ENCODE peak calls at places on chromosome 15, in five cellular contexts. I is K562, X is WTC11, R is HepG2, O is GM12878. N is an unnamed sample.

GRCh38 chr15:73982251-73982962 is 9.7 kb downstream of the STOML1 start:
- DNase-seq in R (no peak), O (no peak), I (no peak), X (no peak), N (no peak)

GRCh38 chr15:39454189-39454986 is 126.5 kb upstream of the THBS1 start:
- DNase-seq in R (peak), O (no peak), X (no peak), I (no peak), N (no peak)

GRCh38 chr15:85336870-85337269 is 43.5 kb upstream of the AKAP13 start:
- DNase-seq in I (no peak), O (no peak), X (no peak), R (no peak), N (no peak)

GRCh38 chr15:45393851-45394250 is 15.5 kb upstream of the GATM start:
- DNase-seq in X (peak), I (no peak), R (peak), O (no peak), N (no peak)

GRCh38 chr15:74795961-74796625 is 14.2 kb downstream of the CSK start:
- DNase-seq in I (no peak), R (no peak), O (no peak), X (no peak), N (no peak)

GRCh38 chr15:58221591-58222241 is 83.5 kb downstream of the AQP9 start:
- DNase-seq in O (no peak), R (peak), I (peak), X (peak), N (peak)

GRCh38 chr15:76286231-76286879 is 24.9 kb downstream of the ETFA start:
- DNase-seq in I (no peak), R (no peak), X (no peak), O (peak), N (no peak)

GRCh38 chr15:84773716-84774115 is 25.3 kb downstream of the ZNF592 start:
- DNase-seq in X (no peak), O (no peak), R (no peak), I (no peak), N (no peak)

GRCh38 chr15:35174948-35175347 is 89.9 kb upstream of the NANOGP8 start:
- DNase-seq in X (no peak), O (no peak), I (no peak), R (no peak), N (no peak)

GRCh38 chr15:90347666-90348065 is 4.4 kb upstream of the ZNF774 start:
- DNase-seq in O (no peak), R (no peak), I (no peak), X (no peak), N (no peak)

GRCh38 chr15:40046721-40047412 is 7.9 kb upstream of the SRP14 start:
- DNase-seq in O (no peak), X (no peak), I (no peak), R (no peak), N (peak)

GRCh38 chr15:81386947-81387346 is 12.9 kb upstream of the TMC3 start:
- DNase-seq in O (no peak), X (no peak), R (no peak), I (no peak), N (no peak)

GRCh38 chr15:63489352-63489751 is 15.0 kb upstream of the USP3 start:
- DNase-seq in I (no peak), X (no peak), R (no peak), O (no peak), N (no peak)

GRCh38 chr15:62524848-62525247 is 359.8 kb upstream of the C2CD4B start:
- DNase-seq in R (no peak), O (no peak), X (no peak), I (no peak), N (no peak)

GRCh38 chr15:44099671-44100070 is 95.4 kb downstream of the FRMD5 start:
- DNase-seq in O (no peak), I (no peak), R (no peak), X (no peak), N (no peak)

GRCh38 chr15:90336705-90337141 is 15.4 kb upstream of the ZNF774 start:
- DNase-seq in O (no peak), I (no peak), X (no peak), R (no peak), N (no peak)

GRCh38 chr15:69039516-69040225 is 25.2 kb downstream of the NOX5 start:
- DNase-seq in O (no peak), X (no peak), I (no peak), R (no peak), N (no peak)

GRCh38 chr15:37056894-37057205 is 43.5 kb downstream of the MEIS2 start:
- DNase-seq in X (no peak), O (no peak), R (no peak), I (no peak), N (no peak)
- TF ChIP-seq ESRRA in X (no peak), O (no peak), R (no peak), I (no peak), N (no peak)

GRCh38 chr15:67547064-67547463 is 4.6 kb downstream of the MAP2K5 start:
- DNase-seq in O (no peak), R (no peak), X (no peak), I (no peak), N (no peak)

GRCh38 chr15:67543348-67543718 is 830 bp downstream of the MAP2K5 start:
- DNase-seq in I (peak), R (no peak), O (no peak), X (peak), N (peak)

GRCh38 chr15:67544475-67544874 is 2.0 kb downstream of the MAP2K5 start:
- DNase-seq in R (no peak), O (no peak), I (no peak), X (no peak), N (no peak)

GRCh38 chr15:67547836-67548531 is 5.5 kb downstream of the MAP2K5 start:
- DNase-seq in R (no peak), X (no peak), I (no peak), O (no peak), N (no peak)

GRCh38 chr15:67545864-67546263 is 3.4 kb downstream of the MAP2K5 start:
- DNase-seq in I (no peak), R (no peak), O (no peak), X (no peak), N (no peak)
- TF ChIP-seq ESRRA in I (no peak), R (no peak), O (no peak), X (no peak), N (no peak)

GRCh38 chr15:77706482-77707244 is 74.0 kb upstream of the LINGO1 start:
- DNase-seq in R (no peak), I (no peak), O (no peak), X (no peak), N (no peak)
- TF ChIP-seq ESRRA in R (no peak), I (no peak), O (no peak), X (no peak), N (no peak)

DNA sequence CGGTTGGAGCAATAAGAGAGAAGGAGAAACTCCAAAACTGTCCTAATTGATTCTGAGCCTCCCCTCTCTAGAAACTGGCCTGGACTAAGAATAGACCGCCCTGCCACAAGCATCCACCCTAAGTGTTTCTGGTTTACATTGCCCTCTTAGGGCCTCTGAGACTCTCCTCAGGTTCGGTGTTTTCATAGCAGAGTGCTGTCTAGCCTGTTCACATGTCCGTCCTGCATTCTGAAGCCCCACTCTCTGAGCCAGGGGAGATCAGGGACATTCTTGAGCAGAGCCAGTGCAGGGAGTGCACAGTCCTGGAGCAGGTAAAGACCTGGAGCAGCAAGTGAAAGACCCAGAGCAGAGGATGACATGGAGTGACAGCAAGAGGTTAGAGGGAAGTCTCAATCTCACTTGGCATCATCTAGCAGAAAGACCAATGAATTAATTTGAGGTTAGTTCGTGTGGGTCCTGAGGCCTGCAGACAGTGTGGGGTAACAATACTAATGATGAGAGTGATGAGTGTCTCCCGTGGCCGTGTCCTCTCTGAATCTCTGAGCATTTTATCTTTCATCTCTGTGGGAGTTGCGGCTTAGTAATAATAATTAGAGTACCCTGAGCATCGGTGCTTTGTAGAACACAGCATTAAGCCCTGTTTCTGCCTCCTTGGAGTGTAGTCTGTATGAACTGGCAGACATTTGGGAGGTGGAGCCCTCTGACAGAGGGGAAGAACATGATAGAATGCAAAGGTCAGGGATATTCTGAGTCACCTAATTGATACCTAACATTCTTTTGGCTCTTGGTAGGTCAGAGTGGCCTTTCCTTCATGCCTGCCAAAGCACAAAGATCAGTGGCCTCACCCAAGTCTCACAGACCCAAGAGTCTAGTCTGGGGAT is 24.6 kb downstream of the MAPKBP1 start:
- DNase-seq in I (no peak), O (no peak), R (peak), X (no peak), N (no peak)
- TF ChIP-seq ESRRA in I (no peak), O (no peak), R (no peak), X (no peak), N (no peak)

GRCh38 chr15:52569244-52569585 is 385 bp upstream of the ARPP19 start:
- DNase-seq in I (no peak), X (no peak), O (no peak), R (no peak), N (no peak)

GRCh38 chr15:52566889-52567288 is 1.9 kb downstream of the ARPP19 start:
- DNase-seq in I (peak), R (no peak), X (no peak), O (no peak), N (no peak)

GRCh38 chr15:52563499-52564060 is 5.2 kb downstream of the ARPP19 start:
- DNase-seq in R (no peak), O (no peak), X (no peak), I (no peak), N (no peak)

GRCh38 chr15:52568569-52569243 is at the start of gene ARPP19:
- DNase-seq in X (peak), O (peak), R (peak), I (peak), N (peak)

GRCh38 chr15:52567886-52568568 is 803 bp downstream of the ARPP19 start:
- DNase-seq in O (no peak), R (peak), X (peak), I (peak), N (peak)
- TF ChIP-seq ESRRA in O (no peak), R (no peak), X (no peak), I (no peak), N (no peak)

GRCh38 chr15:25848325-25848724 is 14.8 kb downstream of the ATP10A start:
- DNase-seq in I (no peak), O (no peak), R (no peak), X (no peak), N (no peak)
- TF ChIP-seq ESRRA in I (no peak), O (no peak), R (no peak), X (no peak), N (no peak)

GRCh38 chr15:51108933-51109550 is 14.3 kb upstream of the TNFAIP8L3 start:
- DNase-seq in O (no peak), X (no peak), I (no peak), R (no peak), N (no peak)

GRCh38 chr15:51103330-51103729 is 8.6 kb upstream of the TNFAIP8L3 start:
- DNase-seq in O (no peak), R (no peak), X (no peak), I (no peak), N (no peak)

GRCh38 chr15:51107612-51108011 is 12.9 kb upstream of the TNFAIP8L3 start:
- DNase-seq in I (no peak), X (no peak), R (no peak), O (no peak), N (no peak)

GRCh38 chr15:51104512-51104911 is 9.8 kb upstream of the TNFAIP8L3 start:
- DNase-seq in O (no peak), I (no peak), X (no peak), R (no peak), N (no peak)

GRCh38 chr15:51105430-51106016 is 10.8 kb upstream of the TNFAIP8L3 start:
- DNase-seq in I (no peak), R (no peak), X (no peak), O (no peak), N (no peak)
- TF ChIP-seq ESRRA in I (no peak), R (no peak), X (no peak), O (no peak), N (no peak)

GRCh38 chr15:100901702-100902435 is 17.3 kb upstream of the LRRK1 start:
- DNase-seq in R (no peak), X (no peak), I (no peak), O (no peak), N (no peak)
- TF ChIP-seq ESRRA in R (no peak), X (no peak), I (no peak), O (no peak), N (no peak)

GRCh38 chr15:72873379-72874233 is 90.0 kb upstream of the ADPGK start:
- DNase-seq in X (no peak), O (no peak), R (no peak), I (no peak), N (no peak)
- TF ChIP-seq ESRRA in X (no peak), O (no peak), R (no peak), I (no peak), N (no peak)

GRCh38 chr15:70348581-70349344 is 251.0 kb upstream of the TLE3 start:
- DNase-seq in I (no peak), X (no peak), R (no peak), O (no peak), N (no peak)
- TF ChIP-seq ESRRA in I (no peak), X (no peak), R (no peak), O (no peak), N (no peak)

N was measured in A549.